ENCODE peak calls at places on chromosomes 16 and 17, in five cellular contexts. One of them, this sample, is unnamed.

GRCh38 chr17:57651451-57651850 is 93.6 kb downstream of the CCDC182 start:
- DNase-seq in heart right ventricle: no peak
- DNase-seq in left ventricle myocardium inferior: no peak
- DNase-seq in fibroblast of mammary gland: no peak
- DNase-seq in AG10803: no peak
- DNase-seq in this sample: no peak

GRCh38 chr16:87536795-87537142 is 43.9 kb upstream of the ZCCHC14 start:
- DNase-seq in heart right ventricle: no peak
- DNase-seq in left ventricle myocardium inferior: no peak
- DNase-seq in fibroblast of mammary gland: no peak
- DNase-seq in AG10803: no peak
- DNase-seq in this sample: no peak

GRCh38 chr17:17036520-17036998 is 5.7 kb upstream of the MPRIP start:
- DNase-seq in heart right ventricle: no peak
- DNase-seq in left ventricle myocardium inferior: no peak
- DNase-seq in fibroblast of mammary gland: no peak
- DNase-seq in AG10803: no peak
- DNase-seq in this sample: no peak

GRCh38 chr17:83055911-83056582 is 23.4 kb upstream of the METRNL start:
- DNase-seq in heart right ventricle: no peak
- DNase-seq in left ventricle myocardium inferior: peak; percentile 15
- DNase-seq in fibroblast of mammary gland: peak; percentile 91
- DNase-seq in AG10803: peak; percentile 78
- DNase-seq in this sample: peak; percentile 90

GRCh38 chr17:62687997-62688396 is 60.5 kb downstream of the MRC2 start:
- DNase-seq in heart right ventricle: no peak
- DNase-seq in left ventricle myocardium inferior: no peak
- DNase-seq in fibroblast of mammary gland: no peak
- DNase-seq in AG10803: no peak
- DNase-seq in this sample: no peak

GRCh38 chr16:70740919-70741778 is 55.3 kb upstream of the MTSS2 start:
- DNase-seq in heart right ventricle: no peak
- DNase-seq in left ventricle myocardium inferior: no peak
- DNase-seq in fibroblast of mammary gland: peak; percentile 76
- DNase-seq in AG10803: peak; percentile 96
- DNase-seq in this sample: peak; percentile 69

GRCh38 chr17:16568541-16569357 is at the start of gene ZNF287:
- DNase-seq in heart right ventricle: peak; percentile 96
- DNase-seq in left ventricle myocardium inferior: peak; percentile 96
- DNase-seq in fibroblast of mammary gland: peak; percentile 86
- DNase-seq in AG10803: peak; percentile 89
- DNase-seq in this sample: peak; percentile 85

GRCh38 chr17:56752263-56752662 is 81.5 kb downstream of the C17orf67 start:
- DNase-seq in heart right ventricle: no peak
- DNase-seq in left ventricle myocardium inferior: no peak
- DNase-seq in fibroblast of mammary gland: peak; percentile 10
- DNase-seq in AG10803: peak; percentile 17
- DNase-seq in this sample: peak; percentile 21

GRCh38 chr17:47427985-47428384 is 102.9 kb upstream of the NPEPPS start:
- DNase-seq in heart right ventricle: no peak
- DNase-seq in left ventricle myocardium inferior: no peak
- DNase-seq in fibroblast of mammary gland: no peak
- DNase-seq in AG10803: no peak
- DNase-seq in this sample: no peak

GRCh38 chr17:1181769-1182137 is 2.0 kb upstream of the ABR start:
- DNase-seq in heart right ventricle: no peak
- DNase-seq in left ventricle myocardium inferior: no peak
- DNase-seq in fibroblast of mammary gland: no peak
- DNase-seq in AG10803: no peak
- DNase-seq in this sample: no peak

GRCh38 chr17:81608082-81608481 is 28.8 kb downstream of the NPLOC4 start:
- DNase-seq in heart right ventricle: no peak
- DNase-seq in left ventricle myocardium inferior: no peak
- DNase-seq in fibroblast of mammary gland: peak; percentile 58
- DNase-seq in AG10803: no peak
- DNase-seq in this sample: no peak

GRCh38 chr17:81609541-81610353 is 27.2 kb downstream of the NPLOC4 start:
- DNase-seq in heart right ventricle: peak; percentile 24
- DNase-seq in left ventricle myocardium inferior: no peak
- DNase-seq in fibroblast of mammary gland: no peak
- DNase-seq in AG10803: no peak
- DNase-seq in this sample: no peak

GRCh38 chr17:81615401-81615930 is 21.4 kb downstream of the NPLOC4 start:
- DNase-seq in heart right ventricle: no peak
- DNase-seq in left ventricle myocardium inferior: no peak
- DNase-seq in fibroblast of mammary gland: no peak
- DNase-seq in AG10803: no peak
- DNase-seq in this sample: no peak

GRCh38 chr17:81608605-81609004 is 28.3 kb downstream of the NPLOC4 start:
- DNase-seq in heart right ventricle: no peak
- DNase-seq in left ventricle myocardium inferior: no peak
- DNase-seq in fibroblast of mammary gland: peak; percentile 54
- DNase-seq in AG10803: no peak
- DNase-seq in this sample: no peak

GRCh38 chr17:81612172-81612571 is 24.7 kb downstream of the NPLOC4 start:
- DNase-seq in heart right ventricle: no peak
- DNase-seq in left ventricle myocardium inferior: no peak
- DNase-seq in fibroblast of mammary gland: no peak
- DNase-seq in AG10803: no peak
- DNase-seq in this sample: no peak
- TF ChIP-seq CTCF in heart right ventricle: no peak
- TF ChIP-seq CTCF in left ventricle myocardium inferior: no peak
- TF ChIP-seq CTCF in fibroblast of mammary gland: no peak
- TF ChIP-seq CTCF in AG10803: no peak
- TF ChIP-seq CTCF in this sample: no peak

GRCh38 chr16:89599451-89599858 is 14.0 kb upstream of the DPEP1 start:
- DNase-seq in heart right ventricle: no peak
- DNase-seq in left ventricle myocardium inferior: no peak
- DNase-seq in fibroblast of mammary gland: peak; percentile 22
- DNase-seq in AG10803: no peak
- DNase-seq in this sample: no peak
- TF ChIP-seq CTCF in heart right ventricle: no peak
- TF ChIP-seq CTCF in left ventricle myocardium inferior: no peak
- TF ChIP-seq CTCF in fibroblast of mammary gland: peak; percentile 22
- TF ChIP-seq CTCF in AG10803: peak; percentile 22
- TF ChIP-seq CTCF in this sample: peak; percentile 63

DNA sequence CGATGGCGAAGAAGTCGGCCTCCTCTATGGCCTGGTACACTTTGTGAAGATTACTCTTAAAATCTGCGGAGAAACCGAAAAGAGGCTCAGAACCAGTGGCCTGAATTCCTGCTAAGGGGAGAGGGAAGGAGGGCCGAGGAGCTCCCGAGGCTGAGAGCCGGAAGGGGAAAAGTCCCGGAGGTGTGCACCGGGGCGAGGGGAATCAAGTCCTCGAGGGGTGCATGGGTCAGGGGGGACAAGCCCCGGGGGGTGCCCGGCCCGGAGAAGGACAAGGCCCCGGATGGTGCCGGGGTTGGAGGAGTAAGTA is 495 bp downstream of the PARN start:
- DNase-seq in heart right ventricle: no peak
- DNase-seq in left ventricle myocardium inferior: no peak
- DNase-seq in fibroblast of mammary gland: no peak
- DNase-seq in AG10803: no peak
- DNase-seq in this sample: no peak
- TF ChIP-seq CTCF in heart right ventricle: no peak
- TF ChIP-seq CTCF in left ventricle myocardium inferior: no peak
- TF ChIP-seq CTCF in fibroblast of mammary gland: no peak
- TF ChIP-seq CTCF in AG10803: no peak
- TF ChIP-seq CTCF in this sample: no peak

GRCh38 chr16:50644730-50645129 is 36.4 kb downstream of the SNX20 start:
- DNase-seq in heart right ventricle: no peak
- DNase-seq in left ventricle myocardium inferior: no peak
- DNase-seq in fibroblast of mammary gland: no peak
- DNase-seq in AG10803: peak; percentile 76
- DNase-seq in this sample: no peak
- TF ChIP-seq CTCF in heart right ventricle: peak; percentile 32
- TF ChIP-seq CTCF in left ventricle myocardium inferior: peak; percentile 57
- TF ChIP-seq CTCF in fibroblast of mammary gland: peak; percentile 9
- TF ChIP-seq CTCF in AG10803: peak; percentile 62
- TF ChIP-seq CTCF in this sample: peak; percentile 55

GRCh38 chr17:71759422-71760060 is 361.3 kb upstream of the SOX9 start:
- DNase-seq in heart right ventricle: no peak
- DNase-seq in left ventricle myocardium inferior: no peak
- DNase-seq in fibroblast of mammary gland: no peak
- DNase-seq in AG10803: no peak
- DNase-seq in this sample: no peak

GRCh38 chr17:71757156-71757555 is 363.7 kb upstream of the SOX9 start:
- DNase-seq in heart right ventricle: no peak
- DNase-seq in left ventricle myocardium inferior: no peak
- DNase-seq in fibroblast of mammary gland: peak; percentile 7
- DNase-seq in AG10803: peak; percentile 43
- DNase-seq in this sample: no peak

GRCh38 chr17:71757956-71758355 is 362.9 kb upstream of the SOX9 start:
- DNase-seq in heart right ventricle: no peak
- DNase-seq in left ventricle myocardium inferior: no peak
- DNase-seq in fibroblast of mammary gland: no peak
- DNase-seq in AG10803: no peak
- DNase-seq in this sample: no peak

GRCh38 chr17:71762526-71762925 is 358.3 kb upstream of the SOX9 start:
- DNase-seq in heart right ventricle: no peak
- DNase-seq in left ventricle myocardium inferior: no peak
- DNase-seq in fibroblast of mammary gland: no peak
- DNase-seq in AG10803: no peak
- DNase-seq in this sample: no peak

DNA sequence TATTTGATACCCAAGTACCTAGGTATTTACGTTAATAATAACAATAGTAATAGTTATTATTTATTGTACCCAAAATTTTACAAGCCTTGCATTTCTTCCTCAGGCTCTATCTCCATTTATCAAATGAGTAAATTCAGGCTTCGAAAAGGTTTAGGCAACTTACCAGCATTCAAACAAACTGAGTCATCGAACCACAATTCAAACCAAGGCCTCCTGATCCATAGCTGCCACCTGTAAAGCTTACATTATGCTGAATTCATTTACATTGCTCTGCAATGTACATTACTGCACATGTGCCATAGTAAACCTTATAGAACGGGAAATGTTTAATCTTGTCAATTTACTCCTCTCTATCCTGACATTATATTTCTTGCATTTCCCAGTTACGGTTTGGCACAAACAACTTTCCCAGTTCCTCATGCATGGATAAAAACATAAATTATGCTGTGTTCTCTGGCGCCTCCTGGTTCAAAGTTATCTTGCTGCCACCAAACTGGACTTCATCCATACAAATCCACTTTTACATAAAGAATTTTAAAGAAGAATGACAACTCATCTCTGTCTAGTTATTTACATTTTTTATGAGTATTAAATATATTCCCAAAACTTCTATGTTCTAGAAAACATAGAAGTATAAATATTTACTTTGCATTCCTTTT is 360.6 kb upstream of the SOX9 start:
- DNase-seq in heart right ventricle: no peak
- DNase-seq in left ventricle myocardium inferior: no peak
- DNase-seq in fibroblast of mammary gland: peak; percentile 22
- DNase-seq in AG10803: peak; percentile 33
- DNase-seq in this sample: no peak
- TF ChIP-seq CTCF in heart right ventricle: no peak
- TF ChIP-seq CTCF in left ventricle myocardium inferior: no peak
- TF ChIP-seq CTCF in fibroblast of mammary gland: no peak
- TF ChIP-seq CTCF in AG10803: no peak
- TF ChIP-seq CTCF in this sample: peak; percentile 40

DNA sequence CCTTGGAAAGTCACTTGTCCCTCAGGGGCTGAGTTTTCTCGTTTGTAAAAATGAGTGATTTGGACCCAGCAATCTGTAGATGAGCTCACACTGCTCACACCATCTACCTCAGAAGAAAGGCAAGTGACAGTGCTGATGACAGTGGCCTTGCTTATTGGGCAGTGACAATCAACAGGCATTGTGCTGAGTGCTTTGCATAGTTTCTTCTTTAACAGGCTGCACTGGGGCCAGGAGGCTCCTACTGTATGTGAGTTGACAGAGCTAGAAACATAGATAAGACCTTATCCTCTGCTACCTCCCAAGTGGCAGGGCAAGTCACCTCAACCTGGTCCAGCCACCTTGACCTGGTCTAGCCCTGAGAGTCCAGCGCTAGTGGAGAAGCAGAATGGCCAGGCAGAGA is 29.7 kb upstream of the SLC12A3 start:
- DNase-seq in heart right ventricle: no peak
- DNase-seq in left ventricle myocardium inferior: no peak
- DNase-seq in fibroblast of mammary gland: no peak
- DNase-seq in AG10803: no peak
- DNase-seq in this sample: no peak
- TF ChIP-seq CTCF in heart right ventricle: no peak
- TF ChIP-seq CTCF in left ventricle myocardium inferior: no peak
- TF ChIP-seq CTCF in fibroblast of mammary gland: no peak
- TF ChIP-seq CTCF in AG10803: no peak
- TF ChIP-seq CTCF in this sample: no peak

DNA sequence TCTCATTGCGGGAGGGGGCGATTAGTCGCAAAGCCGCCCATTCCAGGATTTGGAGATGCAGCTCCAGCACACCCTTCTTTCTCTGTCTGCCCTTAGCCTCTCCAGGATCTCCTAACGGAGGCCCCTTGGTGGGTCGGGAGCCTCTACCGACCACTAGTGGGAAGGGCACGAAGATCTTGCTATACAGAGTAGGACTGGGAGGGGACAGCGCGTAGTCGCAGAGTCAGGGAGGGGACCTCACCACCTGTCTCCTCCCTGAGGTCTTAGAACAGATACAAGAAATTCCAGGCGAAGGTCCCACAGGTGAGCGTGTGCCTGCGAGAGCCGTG is 569 bp upstream of the SMTNL2 start:
- DNase-seq in heart right ventricle: no peak
- DNase-seq in left ventricle myocardium inferior: no peak
- DNase-seq in fibroblast of mammary gland: no peak
- DNase-seq in AG10803: no peak
- DNase-seq in this sample: no peak
- TF ChIP-seq CTCF in heart right ventricle: peak; percentile 43
- TF ChIP-seq CTCF in left ventricle myocardium inferior: peak; percentile 63
- TF ChIP-seq CTCF in fibroblast of mammary gland: peak; percentile 18
- TF ChIP-seq CTCF in AG10803: peak; percentile 19
- TF ChIP-seq CTCF in this sample: peak; percentile 18

This sample was measured in HFFc6.